ENCODE peak calls at places on chromosomes 16 and 17, in six cellular contexts. I, C, M, R, G and D are unnamed samples.

GRCh38 chr17:79792371-79792871 is 4.5 kb downstream of the CBX8 start:
- DNase-seq in I (no peak), C (no peak), M (no peak), R (no peak), G (no peak), D (no peak)

GRCh38 chr17:30414486-30414885 is 35.8 kb downstream of the CPD start:
- DNase-seq in I (no peak), C (no peak), M (no peak), R (peak; percentile 79), G (no peak), D (no peak)

GRCh38 chr16:12207939-12208338 is 231.4 kb downstream of the SNX29 start:
- DNase-seq in I (no peak), C (no peak), M (no peak), R (no peak), G (no peak), D (no peak)

GRCh38 chr17:59167571-59168001 is 12.0 kb downstream of the PRR11 start:
- DNase-seq in I (peak; percentile 35), C (peak; percentile 54), M (no peak), R (peak; percentile 54), G (no peak), D (no peak)

GRCh38 chr16:10992797-10993196 is 48.4 kb downstream of the CLEC16A start:
- DNase-seq in I (peak; percentile 87), C (peak; percentile 92), M (peak; percentile 48), R (peak; percentile 88), G (no peak), D (no peak)

GRCh38 chr16:4511441-4512082 is 27.0 kb downstream of the CDIP1 start:
- DNase-seq in I (peak; percentile 30), C (peak; percentile 42), M (no peak), R (peak; percentile 52), G (peak; percentile 78), D (no peak)

GRCh38 chr17:78919816-78920516 is 5.2 kb downstream of the TIMP2 start:
- DNase-seq in I (no peak), C (no peak), M (no peak), R (no peak), G (no peak), D (no peak)

GRCh38 chr17:74212913-74213791 is at the start of gene TTYH2:
- DNase-seq in I (peak; percentile 73), C (peak; percentile 89), M (peak; percentile 62), R (peak; percentile 88), G (peak; percentile 89), D (peak; percentile 86)

GRCh38 chr17:77528516-77529327 is 388.0 kb downstream of the SEC14L1 start:
- DNase-seq in I (no peak), C (no peak), M (no peak), R (no peak), G (peak; percentile 86), D (no peak)

GRCh38 chr17:57401556-57402488 is 145.5 kb downstream of the MSI2 start:
- DNase-seq in I (no peak), C (no peak), M (no peak), R (no peak), G (peak; percentile 62), D (peak; percentile 30)